ENCODE peak calls at places on chromosomes 2 and 18, in eight cellular contexts. A is fibroblast of lung, Q is PC-3, F is K562, V is OCI-LY7, G is GM23248, W is hepatocyte, J is IMR-90. D is an unnamed sample.

GRCh38 chr18:5527603-5528002 is 16.2 kb downstream of the EPB41L3 start:
- DNase-seq in A (peak; percentile 77), Q (no peak), F (no peak), V (no peak), G (peak; percentile 91), W (peak; percentile 23), J (peak; percentile 86), D (peak; percentile 85)

GRCh38 chr2:241576293-241576654 is 17.7 kb downstream of the BOK start:
- DNase-seq in A (no peak), Q (no peak), F (no peak), V (no peak), G (no peak), W (no peak), J (no peak), D (no peak)

GRCh38 chr18:69787825-69788547 is 159.7 kb downstream of the CD226 start:
- DNase-seq in A (peak; percentile 67), Q (peak; percentile 75), F (no peak), V (no peak), G (peak; percentile 68), W (no peak), J (peak; percentile 83), D (peak; percentile 91)

GRCh38 chr2:218229239-218229638 is 12.2 kb downstream of the ARPC2 start:
- DNase-seq in A (peak; percentile 82), Q (peak; percentile 84), F (no peak), V (peak; percentile 72), G (peak; percentile 84), W (no peak), J (peak; percentile 87), D (peak; percentile 89)

GRCh38 chr2:97360202-97360601 is 229.5 kb downstream of the ANKRD36B start:
- DNase-seq in A (no peak), Q (peak; percentile 9), F (no peak), V (no peak), G (no peak), W (no peak), J (no peak), D (no peak)

GRCh38 chr2:201701591-201701990 is 3.1 kb upstream of the MPP4 start:
- DNase-seq in A (no peak), Q (no peak), F (no peak), V (no peak), G (no peak), W (no peak), J (no peak), D (no peak)

GRCh38 chr2:113278812-113279139 is at the start of gene PAX8:
- DNase-seq in A (no peak), Q (no peak), F (no peak), V (no peak), G (no peak), W (no peak), J (no peak), D (no peak)

GRCh38 chr2:214543386-214543955 is 132.6 kb downstream of the VWC2L start:
- DNase-seq in A (peak; percentile 5), Q (peak; percentile 74), F (no peak), V (no peak), G (peak; percentile 61), W (no peak), J (peak; percentile 66), D (peak; percentile 75)

GRCh38 chr2:32780961-32781360 is 153.1 kb downstream of the TTC27 start:
- DNase-seq in A (peak; percentile 42), Q (no peak), F (no peak), V (no peak), G (no peak), W (no peak), J (no peak), D (peak; percentile 22)

GRCh38 chr2:179427065-179427464 is 162.4 kb upstream of the SESTD1 start:
- DNase-seq in A (no peak), Q (no peak), F (no peak), V (no peak), G (no peak), W (no peak), J (no peak), D (no peak)

GRCh38 chr2:46847726-46848421 is 67.7 kb downstream of the MCFD2 start:
- DNase-seq in A (peak; percentile 90), Q (peak; percentile 33), F (no peak), V (no peak), G (peak; percentile 92), W (peak; percentile 41), J (peak; percentile 90), D (peak; percentile 80)

GRCh38 chr2:45637440-45637839 is 14.0 kb upstream of the PRKCE start:
- DNase-seq in A (peak; percentile 26), Q (peak; percentile 85), F (no peak), V (no peak), G (peak; percentile 55), W (no peak), J (peak; percentile 85), D (peak; percentile 76)

GRCh38 chr2:217430916-217431576 is 571.2 kb upstream of the TNP1 start:
- DNase-seq in A (peak; percentile 94), Q (no peak), F (no peak), V (no peak), G (peak; percentile 59), W (no peak), J (peak; percentile 25), D (no peak)

GRCh38 chr2:140759431-140760156 is 1371.2 kb downstream of the LRP1B start:
- DNase-seq in A (no peak), Q (no peak), F (no peak), V (no peak), G (no peak), W (no peak), J (no peak), D (no peak)

GRCh38 chr2:45115181-45115580 is 105.9 kb upstream of the SIX2 start:
- DNase-seq in A (no peak), Q (no peak), F (no peak), V (no peak), G (peak; percentile 8), W (no peak), J (no peak), D (no peak)

GRCh38 chr2:172106128-172106961 is 3.6 kb upstream of the DLX2 start:
- DNase-seq in A (no peak), Q (peak; percentile 52), F (no peak), V (no peak), G (peak; percentile 79), W (peak; percentile 48), J (peak; percentile 43), D (no peak)

GRCh38 chr18:49500136-49500921 is 13.3 kb upstream of the C18orf32 start:
- DNase-seq in A (no peak), Q (no peak), F (no peak), V (no peak), G (no peak), W (no peak), J (no peak), D (no peak)

GRCh38 chr18:54149078-54149697 is 75.3 kb downstream of the MBD2 start:
- DNase-seq in A (peak; percentile 82), Q (peak; percentile 91), F (no peak), V (no peak), G (peak; percentile 93), W (peak; percentile 56), J (peak; percentile 88), D (peak; percentile 94)

GRCh38 chr18:58247363-58247834 is 203.4 kb downstream of the NEDD4L start:
- DNase-seq in A (peak; percentile 29), Q (no peak), F (no peak), V (no peak), G (peak; percentile 50), W (no peak), J (peak; percentile 11), D (peak; percentile 39)

GRCh38 chr2:211376410-211376809 is 820.0 kb downstream of the CPS1 start:
- DNase-seq in A (no peak), Q (no peak), F (no peak), V (no peak), G (no peak), W (no peak), J (no peak), D (no peak)

GRCh38 chr18:32770651-32771168 is 2.1 kb downstream of the KLHL14 start:
- DNase-seq in A (no peak), Q (no peak), F (no peak), V (no peak), G (no peak), W (peak; percentile 11), J (no peak), D (no peak)

GRCh38 chr18:79401494-79402208 is 5.9 kb downstream of the NFATC1 start:
- DNase-seq in A (no peak), Q (no peak), F (no peak), V (no peak), G (no peak), W (no peak), J (no peak), D (no peak)

GRCh38 chr2:88554189-88554588 is 73.1 kb downstream of the EIF2AK3 start:
- DNase-seq in A (no peak), Q (peak; percentile 12), F (no peak), V (no peak), G (no peak), W (no peak), J (no peak), D (no peak)

GRCh38 chr2:152466041-152466440 is 131.1 kb downstream of the FMNL2 start:
- DNase-seq in A (peak; percentile 49), Q (peak; percentile 13), F (peak; percentile 17), V (no peak), G (no peak), W (peak; percentile 66), J (peak; percentile 61), D (peak; percentile 56)

GRCh38 chr2:152467677-152468406 is 132.9 kb downstream of the FMNL2 start:
- DNase-seq in A (no peak), Q (no peak), F (no peak), V (no peak), G (no peak), W (no peak), J (no peak), D (no peak)

GRCh38 chr2:152465541-152465940 is 130.6 kb downstream of the FMNL2 start:
- DNase-seq in A (no peak), Q (no peak), F (no peak), V (no peak), G (no peak), W (no peak), J (peak; percentile 17), D (no peak)

GRCh38 chr2:152468832-152469692 is 134.1 kb downstream of the FMNL2 start:
- DNase-seq in A (no peak), Q (peak; percentile 35), F (no peak), V (no peak), G (no peak), W (no peak), J (peak; percentile 52), D (peak; percentile 47)

GRCh38 chr2:152466925-152467676 is 132.1 kb downstream of the FMNL2 start:
- DNase-seq in A (no peak), Q (peak; percentile 51), F (no peak), V (peak; percentile 30), G (peak; percentile 56), W (no peak), J (peak; percentile 45), D (no peak)
- H3K27ac ChIP-seq in A (no peak overlapping the region), Q (no peak overlapping the region), F (no peak overlapping the region), V (no peak overlapping the region), G (no peak overlapping the region), W (peak overlapping the region; percentile 83), J (no peak overlapping the region), D (no peak overlapping the region)

GRCh38 chr2:110149330-110150220 is 34.0 kb upstream of the MALL start:
- DNase-seq in A (peak; percentile 83), Q (peak; percentile 91), F (no peak), V (no peak), G (peak; percentile 85), W (no peak), J (peak; percentile 94), D (peak; percentile 97)
- H2AFZ ChIP-seq in A (peak overlapping the region; percentile 39), Q (peak overlapping the region; percentile 53), F (no peak overlapping the region), V (no peak overlapping the region), G (peak overlapping the region; percentile 59), W (no peak overlapping the region), J (peak overlapping the region; percentile 82), D (peak overlapping the region; percentile 58)

GRCh38 chr2:75311993-75312392 is 112.7 kb upstream of the TACR1 start:
- DNase-seq in A (no peak), Q (no peak), F (peak; percentile 10), V (peak; percentile 90), G (no peak), W (no peak), J (no peak), D (no peak)
- H3K9me3 ChIP-seq in A (no peaks in the 10 kb centered on the region), Q (no peaks in the 10 kb centered on the region), F (no peaks in the 10 kb centered on the region), V (no peaks in the 10 kb centered on the region), G (no peaks in the 10 kb centered on the region), W (no peaks in the 10 kb centered on the region), J (no peaks in the 10 kb centered on the region), D (no peaks in the 10 kb centered on the region)

GRCh38 chr2:28394997-28395333 is 2.3 kb downstream of the FOSL2 start:
- DNase-seq in A (no peak), Q (no peak), F (no peak), V (no peak), G (no peak), W (no peak), J (no peak), D (no peak)
- H3K27ac ChIP-seq in A (peak overlapping the region; percentile 98), Q (peak overlapping the region; percentile 66), F (no peak overlapping the region), V (no peak overlapping the region), G (peak overlapping the region; percentile 98), W (peak overlapping the region; percentile 100), J (peak overlapping the region; percentile 89), D (peak overlapping the region; percentile 94)

D was measured in astrocyte.